ENCODE peak calls at places on chromosomes 13 and 19, in ten cellular contexts. One of them, this sample, is unnamed.

GRCh38 chr19:49987159-49987698 is 26.3 kb upstream of the SIGLEC11 start:
- DNase-seq in HTR-8/SVneo: peak; percentile 73
- DNase-seq in cardiac fibroblast: peak; percentile 93
- DNase-seq in thoracic aorta: peak; percentile 66
- DNase-seq in MV-4-11: peak; percentile 99
- DNase-seq in Peyer's patch: peak; percentile 81
- DNase-seq in activated CD8-positive, alpha-beta memory T cell treated with anti-CD3 and anti-CD28 coated beads for 1 hour: peak; percentile 52
- DNase-seq in body of pancreas: peak; percentile 92
- DNase-seq in fibroblast of gingiva: peak; percentile 79
- DNase-seq in stimulated activated CD4-positive, alpha-beta T cell treated with anti-CD3 and anti-CD28 coated beads, Interleukin-2, amount 100 ng/mL, for 24 hours: peak; percentile 81
- DNase-seq in this sample: no peak

GRCh38 chr13:104106705-104107393 is 1040.6 kb upstream of the SLC10A2 start:
- DNase-seq in HTR-8/SVneo: no peak
- DNase-seq in cardiac fibroblast: peak; percentile 64
- DNase-seq in thoracic aorta: no peak
- DNase-seq in MV-4-11: no peak
- DNase-seq in Peyer's patch: no peak
- DNase-seq in activated CD8-positive, alpha-beta memory T cell treated with anti-CD3 and anti-CD28 coated beads for 1 hour: no peak
- DNase-seq in body of pancreas: peak; percentile 22
- DNase-seq in fibroblast of gingiva: no peak
- DNase-seq in stimulated activated CD4-positive, alpha-beta T cell treated with anti-CD3 and anti-CD28 coated beads, Interleukin-2, amount 100 ng/mL, for 24 hours: no peak
- DNase-seq in this sample: no peak

GRCh38 chr19:48475369-48476068 is 6.3 kb downstream of the CYTH2 start:
- DNase-seq in HTR-8/SVneo: no peak
- DNase-seq in cardiac fibroblast: no peak
- DNase-seq in thoracic aorta: no peak
- DNase-seq in MV-4-11: no peak
- DNase-seq in Peyer's patch: no peak
- DNase-seq in activated CD8-positive, alpha-beta memory T cell treated with anti-CD3 and anti-CD28 coated beads for 1 hour: no peak
- DNase-seq in body of pancreas: no peak
- DNase-seq in fibroblast of gingiva: no peak
- DNase-seq in stimulated activated CD4-positive, alpha-beta T cell treated with anti-CD3 and anti-CD28 coated beads, Interleukin-2, amount 100 ng/mL, for 24 hours: no peak
- DNase-seq in this sample: no peak

GRCh38 chr13:26953273-26953672 is 192.7 kb upstream of the GPR12 start:
- DNase-seq in HTR-8/SVneo: no peak
- DNase-seq in cardiac fibroblast: no peak
- DNase-seq in thoracic aorta: no peak
- DNase-seq in MV-4-11: no peak
- DNase-seq in Peyer's patch: no peak
- DNase-seq in activated CD8-positive, alpha-beta memory T cell treated with anti-CD3 and anti-CD28 coated beads for 1 hour: no peak
- DNase-seq in body of pancreas: no peak
- DNase-seq in fibroblast of gingiva: no peak
- DNase-seq in stimulated activated CD4-positive, alpha-beta T cell treated with anti-CD3 and anti-CD28 coated beads, Interleukin-2, amount 100 ng/mL, for 24 hours: no peak
- DNase-seq in this sample: no peak

GRCh38 chr13:38045278-38046048 is 175.9 kb upstream of the TRPC4 start:
- DNase-seq in HTR-8/SVneo: no peak
- DNase-seq in cardiac fibroblast: peak; percentile 60
- DNase-seq in thoracic aorta: no peak
- DNase-seq in MV-4-11: peak; percentile 36
- DNase-seq in Peyer's patch: no peak
- DNase-seq in activated CD8-positive, alpha-beta memory T cell treated with anti-CD3 and anti-CD28 coated beads for 1 hour: no peak
- DNase-seq in body of pancreas: no peak
- DNase-seq in fibroblast of gingiva: no peak
- DNase-seq in stimulated activated CD4-positive, alpha-beta T cell treated with anti-CD3 and anti-CD28 coated beads, Interleukin-2, amount 100 ng/mL, for 24 hours: no peak
- DNase-seq in this sample: no peak

GRCh38 chr13:44393391-44393790 is 19.8 kb downstream of the SERP2 start:
- DNase-seq in HTR-8/SVneo: no peak
- DNase-seq in cardiac fibroblast: no peak
- DNase-seq in thoracic aorta: no peak
- DNase-seq in MV-4-11: no peak
- DNase-seq in Peyer's patch: peak; percentile 63
- DNase-seq in activated CD8-positive, alpha-beta memory T cell treated with anti-CD3 and anti-CD28 coated beads for 1 hour: no peak
- DNase-seq in body of pancreas: peak; percentile 34
- DNase-seq in fibroblast of gingiva: no peak
- DNase-seq in stimulated activated CD4-positive, alpha-beta T cell treated with anti-CD3 and anti-CD28 coated beads, Interleukin-2, amount 100 ng/mL, for 24 hours: no peak
- DNase-seq in this sample: peak; percentile 54

GRCh38 chr19:33785795-33786194 is 10.9 kb upstream of the KCTD15 start:
- DNase-seq in HTR-8/SVneo: no peak
- DNase-seq in cardiac fibroblast: peak; percentile 12
- DNase-seq in thoracic aorta: no peak
- DNase-seq in MV-4-11: no peak
- DNase-seq in Peyer's patch: no peak
- DNase-seq in activated CD8-positive, alpha-beta memory T cell treated with anti-CD3 and anti-CD28 coated beads for 1 hour: no peak
- DNase-seq in body of pancreas: no peak
- DNase-seq in fibroblast of gingiva: no peak
- DNase-seq in stimulated activated CD4-positive, alpha-beta T cell treated with anti-CD3 and anti-CD28 coated beads, Interleukin-2, amount 100 ng/mL, for 24 hours: no peak
- DNase-seq in this sample: no peak

GRCh38 chr13:44300895-44301638 is 72.6 kb upstream of the SERP2 start:
- DNase-seq in HTR-8/SVneo: peak; percentile 27
- DNase-seq in cardiac fibroblast: peak; percentile 83
- DNase-seq in thoracic aorta: no peak
- DNase-seq in MV-4-11: peak; percentile 35
- DNase-seq in Peyer's patch: no peak
- DNase-seq in activated CD8-positive, alpha-beta memory T cell treated with anti-CD3 and anti-CD28 coated beads for 1 hour: no peak
- DNase-seq in body of pancreas: peak; percentile 50
- DNase-seq in fibroblast of gingiva: peak; percentile 61
- DNase-seq in stimulated activated CD4-positive, alpha-beta T cell treated with anti-CD3 and anti-CD28 coated beads, Interleukin-2, amount 100 ng/mL, for 24 hours: no peak
- DNase-seq in this sample: peak; percentile 85

GRCh38 chr13:19961484-19961883 is 3.0 kb downstream of the ZMYM2 start:
- DNase-seq in HTR-8/SVneo: no peak
- DNase-seq in cardiac fibroblast: no peak
- DNase-seq in thoracic aorta: no peak
- DNase-seq in MV-4-11: no peak
- DNase-seq in Peyer's patch: no peak
- DNase-seq in activated CD8-positive, alpha-beta memory T cell treated with anti-CD3 and anti-CD28 coated beads for 1 hour: no peak
- DNase-seq in body of pancreas: no peak
- DNase-seq in fibroblast of gingiva: no peak
- DNase-seq in stimulated activated CD4-positive, alpha-beta T cell treated with anti-CD3 and anti-CD28 coated beads, Interleukin-2, amount 100 ng/mL, for 24 hours: no peak
- DNase-seq in this sample: no peak

GRCh38 chr19:10500247-10500592 is 2.9 kb downstream of the KEAP1 start:
- DNase-seq in HTR-8/SVneo: no peak
- DNase-seq in cardiac fibroblast: no peak
- DNase-seq in thoracic aorta: no peak
- DNase-seq in MV-4-11: no peak
- DNase-seq in Peyer's patch: no peak
- DNase-seq in activated CD8-positive, alpha-beta memory T cell treated with anti-CD3 and anti-CD28 coated beads for 1 hour: no peak
- DNase-seq in body of pancreas: no peak
- DNase-seq in fibroblast of gingiva: no peak
- DNase-seq in stimulated activated CD4-positive, alpha-beta T cell treated with anti-CD3 and anti-CD28 coated beads, Interleukin-2, amount 100 ng/mL, for 24 hours: no peak
- DNase-seq in this sample: no peak

GRCh38 chr13:50162001-50162400 is 146.8 kb downstream of the KCNRG start:
- DNase-seq in HTR-8/SVneo: no peak
- DNase-seq in cardiac fibroblast: no peak
- DNase-seq in thoracic aorta: no peak
- DNase-seq in MV-4-11: no peak
- DNase-seq in Peyer's patch: no peak
- DNase-seq in activated CD8-positive, alpha-beta memory T cell treated with anti-CD3 and anti-CD28 coated beads for 1 hour: no peak
- DNase-seq in body of pancreas: no peak
- DNase-seq in fibroblast of gingiva: no peak
- DNase-seq in stimulated activated CD4-positive, alpha-beta T cell treated with anti-CD3 and anti-CD28 coated beads, Interleukin-2, amount 100 ng/mL, for 24 hours: no peak
- DNase-seq in this sample: no peak